ENCODE peak calls at places on chromosomes 6 and 20, in four cellular contexts. D, L, F and Q are unnamed samples.

GRCh38 chr6:54697423-54697822 is 149.1 kb upstream of the FAM83B start:
- DNase-seq in F (no peak), L (no peak), D (peak; percentile 19), Q (peak; percentile 37)

GRCh38 chr6:46876126-46876525 is 45.6 kb downstream of the ADGRF5 start:
- DNase-seq in L (peak; percentile 80), F (no peak), D (peak; percentile 83), Q (peak; percentile 32)

GRCh38 chr6:163301721-163302635 is 112.5 kb upstream of the QKI start:
- DNase-seq in D (no peak), L (no peak), F (no peak), Q (peak; percentile 25)

GRCh38 chr6:145699462-145699861 is 35.9 kb downstream of the EPM2A start:
- DNase-seq in L (peak; percentile 65), F (no peak), D (no peak), Q (peak; percentile 77)

GRCh38 chr6:128259036-128259734 is 261.2 kb downstream of the PTPRK start:
- DNase-seq in L (no peak), F (no peak), D (no peak), Q (no peak)

GRCh38 chr20:8764289-8764962 is 304.5 kb upstream of the PLCB4 start:
- DNase-seq in D (no peak), F (no peak), L (no peak), Q (peak; percentile 37)

GRCh38 chr20:4006640-4007039 is 8.7 kb downstream of the RNF24 start:
- DNase-seq in D (no peak), L (peak; percentile 43), F (peak; percentile 71), Q (no peak)

GRCh38 chr6:168528457-168529095 is 87.6 kb downstream of the SMOC2 start:
- DNase-seq in F (no peak), L (peak; percentile 7), D (no peak), Q (no peak)

GRCh38 chr6:98875375-98875774 is 41.0 kb downstream of the POU3F2 start:
- DNase-seq in L (no peak), D (no peak), F (peak; percentile 20), Q (no peak)

GRCh38 chr6:41591859-41592502 is 45.8 kb downstream of the FOXP4 start:
- DNase-seq in F (peak; percentile 64), D (peak; percentile 85), L (peak; percentile 66), Q (peak; percentile 70)

GRCh38 chr6:16688984-16689636 is 72.2 kb downstream of the ATXN1 start:
- DNase-seq in L (peak; percentile 89), F (no peak), D (no peak), Q (peak; percentile 83)

GRCh38 chr6:72651191-72651590 is 29.3 kb downstream of the KCNQ5 start:
- DNase-seq in D (no peak), F (no peak), L (no peak), Q (no peak)

GRCh38 chr6:168490757-168491156 is 49.8 kb downstream of the SMOC2 start:
- DNase-seq in F (no peak), D (no peak), L (no peak), Q (no peak)

GRCh38 chr6:141326925-141327324 is 805.8 kb upstream of the GJE1 start:
- DNase-seq in L (no peak), F (no peak), D (no peak), Q (peak; percentile 31)

GRCh38 chr6:163522033-163522432 is 107.5 kb downstream of the QKI start:
- DNase-seq in F (no peak), L (no peak), D (no peak), Q (no peak)

GRCh38 chr6:116564921-116565872 is 6.1 kb upstream of the RWDD1 start:
- DNase-seq in F (peak; percentile 34), L (peak; percentile 23), D (peak; percentile 11), Q (no peak)

GRCh38 chr6:6366778-6367177 is 46.3 kb upstream of the F13A1 start:
- DNase-seq in L (no peak), D (no peak), F (no peak), Q (no peak)

GRCh38 chr20:24809606-24810005 is 139.5 kb upstream of the CST7 start:
- DNase-seq in F (no peak), D (no peak), L (no peak), Q (no peak)

GRCh38 chr6:111759413-111759835 is 113.8 kb downstream of the FYN start:
- DNase-seq in D (no peak), L (no peak), F (no peak), Q (peak; percentile 46)

GRCh38 chr20:48025061-48025515 is 239.8 kb upstream of the SULF2 start:
- DNase-seq in L (peak; percentile 70), D (no peak), F (no peak), Q (peak; percentile 89)

GRCh38 chr20:21189761-21190523 is 64.1 kb downstream of the KIZ start:
- DNase-seq in F (no peak), D (no peak), L (no peak), Q (no peak)

GRCh38 chr6:44495036-44495901 is 107.8 kb downstream of the CDC5L start:
- DNase-seq in L (peak; percentile 38), D (peak; percentile 55), F (no peak), Q (no peak)

GRCh38 chr6:118869894-118870665 is 23.9 kb upstream of the ASF1A start:
- DNase-seq in F (no peak), D (no peak), L (peak; percentile 48), Q (peak; percentile 62)

GRCh38 chr20:2749343-2749950 is 51.0 kb downstream of the CPXM1 start:
- DNase-seq in D (no peak), L (no peak), F (no peak), Q (no peak)

GRCh38 chr6:165178056-165178455 is 131.3 kb downstream of the C6orf118 start:
- DNase-seq in D (no peak), L (no peak), F (no peak), Q (no peak)

GRCh38 chr20:35008411-35009342 is 53.0 kb downstream of the MYH7B start:
- DNase-seq in F (no peak), D (no peak), L (no peak), Q (no peak)

GRCh38 chr6:18088419-18089296 is 33.8 kb downstream of the NHLRC1 start:
- DNase-seq in D (no peak), F (no peak), L (no peak), Q (no peak)

GRCh38 chr20:18272451-18272850 is 15.9 kb upstream of the ZNF133 start:
- DNase-seq in D (no peak), F (peak; percentile 41), L (no peak), Q (peak; percentile 46)

GRCh38 chr20:2930538-2930937 is 57.3 kb downstream of the PTPRA start:
- DNase-seq in D (no peak), L (no peak), F (no peak), Q (no peak)

GRCh38 chr6:45724027-45724426 is 291.6 kb downstream of the CLIC5 start:
- DNase-seq in D (no peak), F (no peak), L (no peak), Q (no peak)

GRCh38 chr20:50335105-50335504 is 144.5 kb downstream of the CEBPB start:
- DNase-seq in F (no peak), D (peak; percentile 59), L (no peak), Q (peak; percentile 64)

DNA sequence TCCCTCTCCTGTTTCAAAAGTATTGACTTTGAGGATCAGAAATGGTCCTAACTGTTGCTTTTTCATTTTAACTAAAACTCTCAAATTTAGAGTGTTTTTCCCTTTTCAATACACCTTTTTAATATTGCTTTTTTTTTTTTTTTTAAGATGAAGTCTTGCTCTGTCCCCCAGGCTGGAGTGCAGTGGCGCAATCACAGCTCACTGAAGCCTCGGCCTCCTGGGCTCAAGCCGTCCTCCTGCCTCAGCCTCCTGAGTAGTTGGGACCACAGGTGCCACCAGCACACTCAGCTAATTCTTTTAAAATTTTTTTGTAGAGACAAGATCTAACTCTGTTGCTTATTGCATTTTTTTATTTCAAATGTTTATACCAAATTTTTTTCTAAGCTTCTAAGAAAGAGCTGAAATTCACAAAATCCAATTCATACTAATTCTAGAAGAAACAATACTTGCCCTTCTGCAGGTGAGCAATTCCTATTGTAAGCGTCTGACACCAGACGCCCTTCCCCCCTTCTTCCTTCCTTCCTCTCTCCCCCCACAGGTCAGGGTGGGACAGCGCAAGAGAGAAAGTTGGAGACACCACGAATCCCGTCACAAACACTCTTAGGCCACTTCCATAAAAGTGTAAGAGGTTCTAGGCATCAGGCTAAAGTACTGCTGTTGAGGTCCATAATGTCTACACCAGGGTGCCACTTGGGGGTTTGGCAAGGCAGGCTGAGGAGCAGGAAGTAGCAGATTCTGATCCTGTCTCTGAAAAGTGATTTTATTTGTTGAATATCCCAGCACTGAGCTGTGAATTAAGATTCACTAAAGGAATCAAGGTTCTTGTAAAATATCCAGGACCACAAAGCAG is 12.8 kb downstream of the DLL1 start:
- DNase-seq in F (no peak), D (no peak), L (no peak), Q (no peak)
- TF ChIP-seq CTCF in F (no peak), D (no peak), L (no peak), Q (no peak)

GRCh38 chr20:57882451-57883161 is 172.8 kb upstream of the PMEPA1 start:
- DNase-seq in F (no peak), D (no peak), L (no peak), Q (no peak)
- TF ChIP-seq CTCF in F (no peak), D (no peak), L (no peak), Q (no peak)

GRCh38 chr6:106512048-106512957 is 117.0 kb downstream of the RTN4IP1 start:
- DNase-seq in D (peak; percentile 83), F (peak; percentile 69), L (peak; percentile 61), Q (no peak)
- TF ChIP-seq CTCF in D (no peak), F (peak; percentile 27), L (peak; percentile 31), Q (peak; percentile 44)

GRCh38 chr20:36439731-36440072 is 101.6 kb upstream of the MYL9 start:
- DNase-seq in L (no peak), F (no peak), D (no peak), Q (no peak)
- TF ChIP-seq CTCF in L (no peak), F (peak; percentile 26), D (no peak), Q (no peak)

GRCh38 chr20:45822863-45823262 is 4.2 kb downstream of the TNNC2 start:
- DNase-seq in D (peak; percentile 70), L (no peak), F (no peak), Q (peak; percentile 41)

GRCh38 chr20:45827030-45827652 is at the start of gene TNNC2:
- DNase-seq in L (no peak), D (no peak), F (no peak), Q (no peak)

GRCh38 chr20:45821942-45822341 is 5.2 kb downstream of the TNNC2 start:
- DNase-seq in F (no peak), D (no peak), L (no peak), Q (no peak)

GRCh38 chr20:45826381-45827019 is 612 bp downstream of the TNNC2 start:
- DNase-seq in F (no peak), L (peak; percentile 65), D (no peak), Q (peak; percentile 71)

DNA sequence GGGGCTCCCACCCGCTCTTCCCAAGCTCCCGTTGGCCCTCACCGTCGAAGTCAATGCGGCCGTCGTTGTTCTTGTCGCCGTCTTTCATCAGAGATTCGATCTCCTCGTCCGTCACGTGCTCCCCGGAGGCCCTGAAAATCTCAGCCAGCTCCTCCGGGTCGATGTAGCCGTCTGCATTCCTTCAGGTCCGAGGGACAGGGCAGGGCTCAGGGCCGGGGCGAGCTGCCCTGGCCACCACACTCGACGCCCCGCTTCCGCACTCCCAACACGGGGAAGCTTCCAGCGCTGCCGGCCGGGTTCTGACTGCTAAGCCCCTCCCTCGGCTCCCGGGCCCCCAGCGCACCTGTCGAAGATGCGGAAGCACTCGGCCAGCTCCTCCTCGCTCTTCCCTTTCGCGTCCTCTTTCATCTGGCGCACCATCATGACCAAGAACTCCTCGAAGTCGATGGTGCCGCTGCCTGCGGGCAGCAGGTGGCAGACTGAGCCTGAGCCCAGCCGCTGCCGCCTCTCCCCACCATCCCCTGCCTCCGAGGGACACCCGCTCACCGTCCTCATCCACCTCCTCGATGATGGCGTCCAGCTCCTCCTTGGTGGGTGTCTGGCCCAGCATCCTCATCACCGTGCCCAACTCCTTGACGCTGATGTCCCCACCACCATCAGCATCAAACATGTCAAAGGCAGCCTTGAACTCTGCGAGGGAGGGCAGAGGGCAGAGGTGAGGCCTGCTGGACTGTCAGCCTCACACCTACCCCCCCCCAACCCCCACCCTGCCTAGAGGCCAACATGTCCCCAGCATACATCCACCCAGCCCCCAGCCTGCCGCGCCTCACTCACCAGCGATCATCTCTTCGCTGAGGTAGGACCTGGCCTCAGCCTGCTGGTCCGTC is 2.9 kb downstream of the TNNC2 start:
- DNase-seq in L (peak; percentile 39), F (peak; percentile 36), D (peak; percentile 62), Q (peak; percentile 47)
- TF ChIP-seq CTCF in L (peak; percentile 64), F (peak; percentile 67), D (peak; percentile 33), Q (peak; percentile 62)